ENCODE peak calls at places on chromosomes 11 and 22, in six cellular contexts. H is GM13977, L is dorsolateral prefrontal cortex, P is right atrium auricular region, Y is B cell, F is HCT116. X is an unnamed sample.

GRCh38 chr22:46226577-46226976 is 23.5 kb downstream of the CDPF1 start:
- DNase-seq in H (no peak), Y (no peak), L (no peak), P (no peak), F (no peak), X (no peak)

GRCh38 chr11:64331569-64332371 is 8.2 kb upstream of the CCDC88B start:
- DNase-seq in Y (peak), L (no peak), H (peak), F (peak), P (peak), X (peak)

GRCh38 chr11:1844221-1845094 is 5.7 kb downstream of the TNNI2 start:
- DNase-seq in P (peak), F (no peak), L (no peak), Y (no peak), H (no peak), X (peak)

GRCh38 chr22:45007247-45007945 is 2.4 kb downstream of the PHF21B start:
- DNase-seq in P (no peak), Y (peak), H (peak), L (peak), F (no peak), X (peak)

GRCh38 chr22:49345896-49346295 is 481.8 kb downstream of the BRD1 start:
- DNase-seq in P (no peak), Y (no peak), F (no peak), H (no peak), L (no peak), X (no peak)

GRCh38 chr11:34128824-34129223 is 23.4 kb downstream of the NAT10 start:
- DNase-seq in F (no peak), L (no peak), H (no peak), P (no peak), Y (no peak), X (no peak)

GRCh38 chr11:34907934-34908593 is 8.1 kb downstream of the APIP start:
- DNase-seq in F (no peak), H (peak), Y (no peak), L (no peak), P (no peak), X (no peak)

GRCh38 chr11:35146074-35146521 is 7.1 kb downstream of the CD44 start:
- DNase-seq in L (no peak), Y (no peak), F (no peak), P (no peak), H (no peak), X (peak)

GRCh38 chr11:1138053-1138452 is 19.7 kb upstream of the MUC5AC start:
- DNase-seq in L (no peak), P (no peak), F (no peak), Y (no peak), H (no peak), X (no peak)

GRCh38 chr11:17721242-17721999 is 2.0 kb downstream of the MYOD1 start:
- DNase-seq in P (no peak), H (no peak), F (no peak), L (no peak), Y (no peak), X (no peak)

GRCh38 chr11:1202154-1202775 is 20.6 kb upstream of the MUC5B start:
- DNase-seq in P (no peak), H (no peak), Y (peak), L (peak), F (no peak), X (peak)

GRCh38 chr11:60633645-60634044 is 65.8 kb upstream of the MS4A8 start:
- DNase-seq in P (no peak), F (no peak), L (no peak), Y (peak), H (peak), X (no peak)

GRCh38 chr11:60631939-60632338 is 67.5 kb upstream of the MS4A8 start:
- DNase-seq in P (no peak), F (no peak), Y (no peak), H (no peak), L (no peak), X (no peak)

GRCh38 chr11:60629399-60629798 is 70.0 kb upstream of the MS4A8 start:
- DNase-seq in L (no peak), H (no peak), F (no peak), Y (no peak), P (no peak), X (no peak)

GRCh38 chr11:60634151-60634550 is 65.3 kb upstream of the MS4A8 start:
- DNase-seq in P (no peak), Y (peak), L (no peak), H (peak), F (peak), X (peak)
- TF ChIP-seq CTCF in P (no peak), Y (peak), L (no peak), H (peak), F (no peak), X (no peak)

DNA sequence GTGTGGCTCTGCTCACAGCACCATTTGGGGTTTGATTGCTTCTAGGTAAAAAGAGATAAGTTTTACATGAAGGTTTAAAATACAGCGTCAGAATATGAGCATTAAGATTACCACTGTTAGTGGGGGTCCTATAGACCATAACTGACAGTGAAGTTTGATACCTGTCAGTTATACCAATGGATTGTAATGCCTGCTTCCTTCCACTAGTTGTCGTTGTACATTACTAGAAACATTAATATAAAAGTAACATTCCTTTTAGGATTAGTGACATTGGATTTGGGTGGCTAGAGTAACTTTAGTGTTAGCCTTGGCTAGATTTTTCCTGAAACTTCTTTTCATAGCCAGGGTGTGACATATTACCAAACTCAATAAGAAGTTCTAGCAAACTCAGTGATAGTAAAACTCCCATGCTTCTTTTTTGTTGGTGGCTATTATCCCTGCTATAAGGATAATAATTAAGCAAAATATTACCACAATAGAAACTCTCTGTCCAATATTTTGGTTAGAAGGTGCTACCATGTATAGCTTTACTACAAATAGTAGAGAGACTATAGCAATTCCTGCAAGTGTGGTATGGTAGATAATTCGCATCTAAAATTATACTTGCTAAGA is 57.1 kb downstream of the FAM181B start:
- DNase-seq in P (no peak), Y (no peak), L (no peak), F (no peak), H (no peak), X (no peak)
- TF ChIP-seq CTCF in P (peak), Y (peak), L (peak), F (peak), H (peak), X (peak)

GRCh38 chr11:116459644-116460043 is 313.1 kb downstream of the BUD13 start:
- DNase-seq in F (no peak), L (no peak), P (no peak), H (no peak), Y (no peak), X (no peak)

GRCh38 chr11:116459233-116459632 is 313.6 kb downstream of the BUD13 start:
- DNase-seq in H (no peak), F (no peak), P (no peak), L (no peak), Y (no peak), X (no peak)

GRCh38 chr11:116458546-116458945 is 314.2 kb downstream of the BUD13 start:
- DNase-seq in L (no peak), F (no peak), P (no peak), H (no peak), Y (no peak), X (no peak)

GRCh38 chr11:116460156-116460965 is 312.4 kb downstream of the BUD13 start:
- DNase-seq in Y (no peak), P (no peak), H (no peak), F (no peak), L (no peak), X (no peak)

DNA sequence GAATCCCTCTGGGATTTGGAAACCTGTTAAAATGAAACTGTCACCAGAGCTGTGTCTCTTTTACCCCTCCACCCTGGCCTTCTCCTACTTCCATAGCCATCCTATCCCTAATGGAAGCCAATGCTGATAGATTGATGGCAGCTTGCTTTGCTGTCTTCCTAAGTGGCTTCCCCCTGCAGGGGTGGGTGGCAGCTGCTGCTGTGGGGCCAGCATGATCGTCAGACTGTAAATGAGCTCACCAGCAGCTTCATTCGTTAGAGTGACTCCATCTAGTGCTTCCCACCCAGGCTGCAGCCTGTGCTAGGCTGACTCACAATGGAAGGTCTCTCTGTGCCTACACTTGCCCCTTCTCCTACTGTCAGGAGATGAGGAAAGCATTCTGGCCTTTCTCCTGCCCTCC is 311.0 kb downstream of the BUD13 start:
- DNase-seq in Y (no peak), H (no peak), L (peak), F (no peak), P (no peak), X (no peak)
- TF ChIP-seq CTCF in Y (no peak), H (no peak), L (no peak), F (no peak), P (no peak), X (no peak)

GRCh38 chr11:119572481-119573424 is 149.8 kb upstream of the THY1 start:
- DNase-seq in P (no peak), L (no peak), H (no peak), F (peak), Y (no peak), X (no peak)
- TF ChIP-seq CTCF in P (no peak), L (no peak), H (no peak), F (no peak), Y (no peak), X (no peak)

GRCh38 chr11:61484541-61484940 is 24.0 kb upstream of the LRRC10B start:
- DNase-seq in Y (no peak), L (no peak), F (no peak), H (no peak), P (no peak), X (no peak)

GRCh38 chr11:61480261-61480660 is 28.3 kb upstream of the LRRC10B start:
- DNase-seq in L (no peak), P (no peak), Y (no peak), H (no peak), F (no peak), X (no peak)

GRCh38 chr11:61481806-61482205 is 26.7 kb upstream of the LRRC10B start:
- DNase-seq in F (no peak), L (no peak), P (no peak), Y (no peak), H (no peak), X (no peak)

GRCh38 chr11:61480936-61481335 is 27.6 kb upstream of the LRRC10B start:
- DNase-seq in P (no peak), Y (no peak), H (no peak), L (no peak), F (no peak), X (no peak)

GRCh38 chr11:61482513-61482912 is 26.0 kb upstream of the LRRC10B start:
- DNase-seq in Y (peak), H (no peak), L (no peak), F (no peak), P (no peak), X (peak)
- TF ChIP-seq CTCF in Y (peak), H (peak), L (no peak), F (no peak), P (peak), X (peak)